ENCODE peak calls at places on chromosomes 4 and X, in eight cellular contexts. P is putamen; G is astrocyte of the spinal cord; Q is Right ventricle myocardium inferior; O is choroid plexus epithelial cell; S is effector CD8-positive, alpha-beta T cell; W is activated CD4-positive, alpha-beta T cell treated with anti-CD3 and anti-CD28 coated beads, Interleukin-2, amount 10 ng/mL, durations not matched to agents 7 days and 5 days; N is activated CD8-positive, alpha-beta T cell treated with anti-CD3 and anti-CD28 coated beads for 36 hours. M is an unnamed sample.

GRCh38 chr4:79288185-79288584 is 37.7 kb downstream of the NAA11 start:
- DNase-seq in W (no peak), N (no peak), G (no peak), S (no peak), O (no peak), P (no peak), Q (no peak), M (no peak)

GRCh38 chrX:109822861-109823260 is 89.8 kb upstream of the ACSL4 start:
- DNase-seq in S (no peak), Q (no peak), N (no peak), P (no peak), W (no peak), G (no peak), O (no peak), M (no peak)

GRCh38 chr4:160835789-160836188 is 1328.0 kb downstream of the FSTL5 start:
- DNase-seq in O (peak; percentile 2), N (no peak), Q (no peak), W (no peak), S (no peak), G (no peak), P (no peak), M (no peak)

GRCh38 chr4:7315935-7316334 is 118.8 kb downstream of the PSAPL1 start:
- DNase-seq in O (no peak), N (no peak), G (no peak), S (no peak), Q (no peak), P (no peak), W (no peak), M (no peak)

GRCh38 chr4:76607266-76607799 is 172.3 kb downstream of the SHROOM3 start:
- DNase-seq in P (no peak), Q (no peak), N (no peak), O (no peak), S (no peak), G (no peak), W (no peak), M (peak; percentile 47)

GRCh38 chr4:7909966-7910720 is 29.5 kb downstream of the AFAP1 start:
- DNase-seq in G (no peak), W (no peak), S (no peak), O (peak; percentile 75), Q (no peak), N (no peak), P (no peak), M (peak; percentile 65)

GRCh38 chrX:8832582-8833378 is 31.6 kb upstream of the FAM9A start:
- DNase-seq in W (no peak), P (no peak), Q (no peak), O (no peak), G (no peak), S (no peak), N (no peak), M (no peak)

GRCh38 chrX:153551135-153551534 is 33.7 kb downstream of the ATP2B3 start:
- DNase-seq in O (peak; percentile 47), S (no peak), N (no peak), Q (no peak), P (no peak), G (no peak), W (no peak), M (peak; percentile 17)

GRCh38 chr4:83282049-83282535 is 2.5 kb downstream of the COQ2 start:
- DNase-seq in W (peak; percentile 85), S (peak; percentile 27), P (peak; percentile 37), N (peak; percentile 78), Q (no peak), O (peak; percentile 80), G (peak; percentile 71), M (peak; percentile 62)

GRCh38 chr4:113899260-113900177 is 79.9 kb downstream of the ARSJ start:
- DNase-seq in S (no peak), N (peak; percentile 59), W (peak; percentile 37), P (no peak), G (no peak), O (no peak), Q (no peak), M (no peak)

GRCh38 chr4:153909672-153910071 is 120.8 kb upstream of the SFRP2 start:
- DNase-seq in Q (no peak), G (no peak), O (no peak), N (no peak), S (no peak), P (no peak), W (no peak), M (no peak)

GRCh38 chrX:153766098-153766817 is 2.2 kb downstream of the PLXNB3 start:
- DNase-seq in P (peak; percentile 74), N (peak; percentile 79), G (peak; percentile 73), S (no peak), W (no peak), O (peak; percentile 66), Q (no peak), M (peak; percentile 71)

GRCh38 chr4:158682071-158682470 is 10.0 kb downstream of the ETFDH start:
- DNase-seq in G (no peak), P (no peak), W (no peak), Q (no peak), N (no peak), O (no peak), S (no peak), M (no peak)

GRCh38 chrX:103356897-103357296 is 591 bp downstream of the TCEAL9 start:
- DNase-seq in S (no peak), O (no peak), G (no peak), P (peak; percentile 7), N (no peak), Q (no peak), W (no peak), M (no peak)

GRCh38 chrX:139559383-139560042 is 29.0 kb downstream of the F9 start:
- DNase-seq in Q (no peak), S (no peak), G (peak; percentile 65), N (peak; percentile 11), P (peak; percentile 16), O (peak; percentile 35), W (peak; percentile 30), M (peak; percentile 43)

GRCh38 chr4:186702297-186702696 is 21.4 kb downstream of the FAT1 start:
- DNase-seq in N (no peak), S (no peak), W (no peak), Q (no peak), P (no peak), O (peak; percentile 20), G (no peak), M (no peak)

GRCh38 chrX:143296521-143296920 is 220.8 kb downstream of the SPANXN3 start:
- DNase-seq in P (no peak), N (no peak), S (no peak), O (no peak), W (no peak), Q (no peak), G (no peak), M (no peak)

M was measured in IMR-90.